ENCODE peak calls at places on chromosomes 4 and X, in five cellular contexts. One of them, this sample, is unnamed.

GRCh38 chr4:10417720-10418119 is 39.5 kb downstream of the ZNF518B start:
- DNase-seq in D341Med: no peak
- DNase-seq in CD8-positive, alpha-beta memory T cell: no peak
- DNase-seq in upper lobe of right lung: no peak
- DNase-seq in MCF 10A: no peak
- DNase-seq in this sample: no peak

GRCh38 chr4:24382381-24382780 is 202.0 kb downstream of the DHX15 start:
- DNase-seq in upper lobe of right lung: no peak
- DNase-seq in D341Med: no peak
- DNase-seq in MCF 10A: peak
- DNase-seq in CD8-positive, alpha-beta memory T cell: no peak
- DNase-seq in this sample: no peak

GRCh38 chr4:41638806-41639205 is 100.8 kb downstream of the LIMCH1 start:
- DNase-seq in CD8-positive, alpha-beta memory T cell: no peak
- DNase-seq in upper lobe of right lung: no peak
- DNase-seq in D341Med: no peak
- DNase-seq in MCF 10A: no peak
- DNase-seq in this sample: no peak

GRCh38 chr4:91454111-91454510 is 849.7 kb upstream of the GRID2 start:
- DNase-seq in CD8-positive, alpha-beta memory T cell: no peak
- DNase-seq in upper lobe of right lung: no peak
- DNase-seq in MCF 10A: no peak
- DNase-seq in D341Med: no peak
- DNase-seq in this sample: no peak

GRCh38 chr4:21290562-21290961 is 590.3 kb downstream of the PACRGL start:
- DNase-seq in CD8-positive, alpha-beta memory T cell: no peak
- DNase-seq in MCF 10A: no peak
- DNase-seq in upper lobe of right lung: no peak
- DNase-seq in D341Med: no peak
- DNase-seq in this sample: no peak

GRCh38 chrX:40207626-40208025 is 109.9 kb upstream of the BCOR start:
- DNase-seq in upper lobe of right lung: no peak
- DNase-seq in CD8-positive, alpha-beta memory T cell: no peak
- DNase-seq in D341Med: no peak
- DNase-seq in MCF 10A: peak
- DNase-seq in this sample: no peak

GRCh38 chr4:15100380-15100779 is 98.1 kb downstream of the CPEB2 start:
- DNase-seq in CD8-positive, alpha-beta memory T cell: no peak
- DNase-seq in MCF 10A: no peak
- DNase-seq in D341Med: no peak
- DNase-seq in upper lobe of right lung: no peak
- DNase-seq in this sample: no peak

GRCh38 chrX:106902684-106903083 is 457 bp downstream of the RIPPLY1 start:
- DNase-seq in D341Med: no peak
- DNase-seq in CD8-positive, alpha-beta memory T cell: no peak
- DNase-seq in upper lobe of right lung: no peak
- DNase-seq in MCF 10A: no peak
- DNase-seq in this sample: no peak

GRCh38 chr4:99144070-99144469 is at the start of gene ADH4:
- DNase-seq in MCF 10A: peak
- DNase-seq in CD8-positive, alpha-beta memory T cell: no peak
- DNase-seq in upper lobe of right lung: no peak
- DNase-seq in D341Med: no peak
- DNase-seq in this sample: no peak

GRCh38 chr4:59920414-59920813 is 1279.7 kb upstream of the ADGRL3 start:
- DNase-seq in upper lobe of right lung: no peak
- DNase-seq in D341Med: no peak
- DNase-seq in MCF 10A: no peak
- DNase-seq in CD8-positive, alpha-beta memory T cell: no peak
- DNase-seq in this sample: no peak

GRCh38 chr4:111230265-111230664 is 607.4 kb upstream of the PITX2 start:
- DNase-seq in MCF 10A: no peak
- DNase-seq in D341Med: no peak
- DNase-seq in CD8-positive, alpha-beta memory T cell: no peak
- DNase-seq in upper lobe of right lung: no peak
- DNase-seq in this sample: no peak

GRCh38 chr4:133484287-133484686 is 335.2 kb downstream of the PCDH10 start:
- DNase-seq in MCF 10A: no peak
- DNase-seq in CD8-positive, alpha-beta memory T cell: no peak
- DNase-seq in upper lobe of right lung: no peak
- DNase-seq in D341Med: no peak
- DNase-seq in this sample: no peak

GRCh38 chr4:79290376-79290775 is 35.5 kb downstream of the NAA11 start:
- DNase-seq in upper lobe of right lung: no peak
- DNase-seq in D341Med: no peak
- DNase-seq in CD8-positive, alpha-beta memory T cell: no peak
- DNase-seq in MCF 10A: no peak
- DNase-seq in this sample: no peak

GRCh38 chrX:120672389-120672788 is 42.5 kb upstream of the C1GALT1C1 start:
- DNase-seq in MCF 10A: peak
- DNase-seq in upper lobe of right lung: no peak
- DNase-seq in D341Med: no peak
- DNase-seq in CD8-positive, alpha-beta memory T cell: no peak
- DNase-seq in this sample: peak

GRCh38 chr4:16029329-16029728 is 54.5 kb downstream of the PROM1 start:
- DNase-seq in MCF 10A: no peak
- DNase-seq in CD8-positive, alpha-beta memory T cell: no peak
- DNase-seq in D341Med: no peak
- DNase-seq in upper lobe of right lung: no peak
- DNase-seq in this sample: no peak

GRCh38 chrX:55839480-55839879 is 121.9 kb downstream of the RRAGB start:
- DNase-seq in MCF 10A: no peak
- DNase-seq in D341Med: no peak
- DNase-seq in upper lobe of right lung: no peak
- DNase-seq in CD8-positive, alpha-beta memory T cell: no peak
- DNase-seq in this sample: no peak

GRCh38 chrX:154490021-154490413 is 412 bp downstream of the SLC10A3 start:
- DNase-seq in D341Med: no peak
- DNase-seq in CD8-positive, alpha-beta memory T cell: no peak
- DNase-seq in MCF 10A: peak
- DNase-seq in upper lobe of right lung: peak
- DNase-seq in this sample: peak

GRCh38 chr4:45324381-45325111 is 598.2 kb upstream of the GNPDA2 start:
- DNase-seq in D341Med: no peak
- DNase-seq in CD8-positive, alpha-beta memory T cell: no peak
- DNase-seq in upper lobe of right lung: no peak
- DNase-seq in MCF 10A: no peak
- DNase-seq in this sample: no peak

This sample was measured in kidney.